ENCODE peak calls at places on chromosome 10, in five cellular contexts. Z is CD8-positive, alpha-beta T cell; Q is heart left ventricle; X is GM12878; K is Caco-2. B is an unnamed sample.

GRCh38 chr10:32955299-32955772 is 2.7 kb downstream of the ITGB1 start:
- DNase-seq in Z (no peak), Q (no peak), X (no peak), K (no peak), B (no peak)

GRCh38 chr10:125144693-125145623 is 15.4 kb downstream of the CTBP2 start:
- DNase-seq in Z (no peak), Q (no peak), X (no peak), K (peak; percentile 58), B (peak; percentile 62)

GRCh38 chr10:28631896-28632596 is 45.3 kb upstream of the BAMBI start:
- DNase-seq in Z (no peak), Q (no peak), X (no peak), K (no peak), B (no peak)

GRCh38 chr10:49564461-49565009 is 25.6 kb upstream of the ERCC6 start:
- DNase-seq in Z (no peak), Q (no peak), X (no peak), K (no peak), B (no peak)

GRCh38 chr10:95613330-95613729 is 43.2 kb downstream of the ALDH18A1 start:
- DNase-seq in Z (no peak), Q (no peak), X (no peak), K (no peak), B (no peak)

GRCh38 chr10:43225004-43225786 is 41.7 kb downstream of the RASGEF1A start:
- DNase-seq in Z (no peak), Q (peak; percentile 1), X (no peak), K (no peak), B (no peak)

GRCh38 chr10:1399431-1400120 is 337.7 kb downstream of the ADARB2 start:
- DNase-seq in Z (no peak), Q (no peak), X (no peak), K (no peak), B (no peak)

GRCh38 chr10:128993443-128993842 is 473.6 kb upstream of the MGMT start:
- DNase-seq in Z (no peak), Q (no peak), X (no peak), K (no peak), B (no peak)

GRCh38 chr10:3226960-3227724 is 54.6 kb upstream of the PITRM1 start:
- DNase-seq in Z (no peak), Q (no peak), X (no peak), K (no peak), B (no peak)

GRCh38 chr10:51895209-51895608 is 195.8 kb upstream of the CSTF2T start:
- DNase-seq in Z (no peak), Q (peak; percentile 28), X (no peak), K (no peak), B (no peak)

GRCh38 chr10:67385566-67385965 is 310.4 kb downstream of the CTNNA3 start:
- DNase-seq in Z (no peak), Q (no peak), X (no peak), K (no peak), B (no peak)

GRCh38 chr10:86222336-86222650 is 144.3 kb downstream of the GRID1 start:
- DNase-seq in Z (no peak), Q (no peak), X (no peak), K (no peak), B (no peak)

GRCh38 chr10:787933-788651 is 98.6 kb upstream of the DIP2C start:
- DNase-seq in Z (no peak), Q (no peak), X (no peak), K (no peak), B (no peak)

GRCh38 chr10:77680065-77680464 is 42.5 kb upstream of the KCNMA1 start:
- DNase-seq in Z (no peak), Q (no peak), X (no peak), K (no peak), B (no peak)

GRCh38 chr10:30724296-30724695 is 94.7 kb upstream of the LYZL2 start:
- DNase-seq in Z (no peak), Q (no peak), X (no peak), K (no peak), B (no peak)

GRCh38 chr10:6200588-6201510 is 1.9 kb upstream of the PFKFB3 start:
- DNase-seq in Z (peak; percentile 66), Q (peak; percentile 37), X (no peak), K (peak; percentile 52), B (peak; percentile 60)

GRCh38 chr10:2246747-2247146 is 509.4 kb upstream of the ADARB2 start:
- DNase-seq in Z (no peak), Q (no peak), X (no peak), K (no peak), B (no peak)

GRCh38 chr10:96588601-96589419 is 2.0 kb upstream of the TM9SF3 start:
- DNase-seq in Z (no peak), Q (no peak), X (peak; percentile 50), K (no peak), B (peak; percentile 58)

GRCh38 chr10:91220954-91221696 is 662 bp downstream of the PCGF5 start:
- DNase-seq in Z (peak; percentile 31), Q (peak; percentile 33), X (no peak), K (no peak), B (peak; percentile 45)

GRCh38 chr10:23886355-23886754 is 322.6 kb upstream of the KIAA1217 start:
- DNase-seq in Z (no peak), Q (no peak), X (no peak), K (peak; percentile 46), B (peak; percentile 15)

GRCh38 chr10:96357038-96357620 is 1.7 kb downstream of the OPALIN start:
- DNase-seq in Z (no peak), Q (no peak), X (no peak), K (no peak), B (no peak)

GRCh38 chr10:112502536-112502935 is 55.5 kb downstream of the VTI1A start:
- DNase-seq in Z (no peak), Q (no peak), X (no peak), K (no peak), B (no peak)

GRCh38 chr10:101002456-101002855 is 2.8 kb downstream of the LZTS2 start:
- DNase-seq in Z (no peak), Q (no peak), X (no peak), K (no peak), B (no peak)

GRCh38 chr10:100999742-101000601 is at the start of gene LZTS2:
- DNase-seq in Z (no peak), Q (no peak), X (no peak), K (peak; percentile 86), B (peak; percentile 12)

GRCh38 chr10:101001225-101002035 is 1.8 kb downstream of the LZTS2 start:
- DNase-seq in Z (no peak), Q (peak; percentile 95), X (no peak), K (no peak), B (no peak)

GRCh38 chr10:100998991-100999741 is 442 bp upstream of the LZTS2 start:
- DNase-seq in Z (peak; percentile 77), Q (peak; percentile 88), X (no peak), K (peak; percentile 89), B (peak; percentile 86)

GRCh38 chr10:101000602-101000991 is 989 bp downstream of the LZTS2 start:
- DNase-seq in Z (no peak), Q (no peak), X (no peak), K (no peak), B (no peak)
- H3K4me3 ChIP-seq in Z (no peak overlapping the region), Q (peak overlapping the region; percentile 90), X (peak overlapping the region; percentile 42), K (peak overlapping the region; percentile 94), B (peak overlapping the region; percentile 74)

DNA sequence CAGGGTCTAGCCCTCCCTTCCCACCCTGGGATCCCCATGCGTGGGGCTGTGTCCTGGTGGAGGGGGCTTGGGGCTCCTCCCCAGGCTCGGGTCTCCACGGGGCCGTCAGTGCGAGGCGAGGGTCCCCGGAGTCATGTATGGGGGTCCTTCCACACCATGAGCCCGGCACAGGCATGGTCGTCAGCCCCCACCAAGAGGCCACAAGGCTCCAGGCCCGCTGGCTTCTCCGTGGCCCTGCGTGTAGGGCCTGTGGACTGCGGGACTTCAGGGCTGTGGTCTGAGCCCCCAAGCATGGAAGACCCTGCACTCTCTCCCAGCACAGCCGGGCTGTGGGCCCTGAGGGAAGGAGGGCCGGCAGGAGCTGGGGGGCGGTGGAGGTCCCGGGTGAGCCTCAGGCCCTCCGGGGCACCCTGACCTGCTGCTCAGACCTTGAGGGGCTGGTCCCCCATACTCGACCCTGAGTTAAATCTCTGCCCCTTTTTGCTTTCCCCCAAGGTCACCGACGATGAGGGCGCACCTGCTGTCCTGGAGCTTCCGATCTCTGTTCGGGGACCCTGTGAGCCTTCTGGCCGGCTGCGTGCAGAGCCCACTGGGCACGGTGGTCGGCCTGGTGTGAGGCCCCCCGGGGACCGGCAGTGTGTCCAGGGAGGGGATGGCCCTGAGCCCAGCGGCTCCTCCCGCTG is 19.7 kb downstream of the PWWP2B start:
- DNase-seq in Z (no peak), Q (no peak), X (no peak), K (no peak), B (no peak)
- H3K4me1 ChIP-seq in Z (peaks cover 20% of the 10 kb centered on the region), Q (no peaks in the 10 kb centered on the region), X (peaks cover 13% of the 10 kb centered on the region), K (peaks cover 42% of the 10 kb centered on the region), B (peaks cover 25% of the 10 kb centered on the region)

GRCh38 chr10:131314148-131314547 is 2.6 kb upstream of the TCERG1L start:
- DNase-seq in Z (no peak), Q (no peak), X (no peak), K (no peak), B (no peak)

GRCh38 chr10:131311661-131312260 is at the start of gene TCERG1L:
- DNase-seq in Z (no peak), Q (no peak), X (no peak), K (no peak), B (no peak)

GRCh38 chr10:131310904-131311660 is 439 bp downstream of the TCERG1L start:
- DNase-seq in Z (no peak), Q (no peak), X (no peak), K (no peak), B (no peak)

GRCh38 chr10:131313377-131313776 is 1.9 kb upstream of the TCERG1L start:
- DNase-seq in Z (no peak), Q (no peak), X (no peak), K (no peak), B (no peak)

DNA sequence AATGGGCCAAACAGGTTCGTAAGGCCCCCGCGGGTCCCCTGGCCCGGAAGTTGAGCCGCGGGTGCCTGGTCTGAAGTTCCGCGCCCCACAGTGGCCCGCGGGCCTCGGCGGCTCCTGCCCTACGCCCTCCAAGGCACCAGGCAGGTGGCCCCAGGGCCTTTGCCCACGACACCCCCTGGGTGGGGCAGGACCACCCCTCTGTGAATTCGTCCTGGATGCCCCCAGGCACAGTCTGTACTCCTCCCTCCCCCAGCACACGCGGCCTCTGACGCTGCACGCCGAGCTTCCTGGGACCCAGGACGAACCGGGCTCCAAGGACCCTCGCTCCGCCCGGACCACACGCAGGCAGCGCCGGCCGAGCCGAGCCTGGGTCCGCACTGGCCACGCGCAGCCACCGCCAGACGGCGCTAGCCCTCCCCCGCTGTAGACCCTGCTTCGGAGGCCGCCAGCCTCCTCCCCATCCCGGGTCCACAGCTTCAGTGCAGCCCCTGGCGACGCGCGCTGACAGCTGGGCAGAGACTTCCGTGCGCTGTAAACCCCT is 810 bp upstream of the TCERG1L start:
- DNase-seq in Z (no peak), Q (no peak), X (no peak), K (no peak), B (no peak)
- H3K4me3 ChIP-seq in Z (no peak overlapping the region), Q (peak overlapping the region; percentile 34), X (no peak overlapping the region), K (no peak overlapping the region), B (no peak overlapping the region)

GRCh38 chr10:22648547-22648961 is 65.8 kb downstream of the PIP4K2A start:
- DNase-seq in Z (no peak), Q (no peak), X (peak; percentile 75), K (no peak), B (no peak)

GRCh38 chr10:22649390-22649841 is 65.0 kb downstream of the PIP4K2A start:
- DNase-seq in Z (peak; percentile 40), Q (no peak), X (no peak), K (no peak), B (no peak)

GRCh38 chr10:22643696-22644621 is 70.4 kb downstream of the PIP4K2A start:
- DNase-seq in Z (no peak), Q (no peak), X (no peak), K (no peak), B (no peak)

GRCh38 chr10:22647244-22647643 is 67.1 kb downstream of the PIP4K2A start:
- DNase-seq in Z (no peak), Q (no peak), X (no peak), K (no peak), B (no peak)

GRCh38 chr10:22646291-22646926 is 68.0 kb downstream of the PIP4K2A start:
- DNase-seq in Z (no peak), Q (no peak), X (peak; percentile 74), K (no peak), B (no peak)
- H3K4me1 ChIP-seq in Z (peaks cover 96% of the 10 kb centered on the region), Q (peaks cover 7% of the 10 kb centered on the region), X (peaks cover 64% of the 10 kb centered on the region), K (peaks cover 34% of the 10 kb centered on the region), B (no peaks in the 10 kb centered on the region)

B was measured in HAP-1.